ENCODE peak calls at places on chromosomes 5 and 9, in five cellular contexts. X, O, Q, V and K are unnamed samples.

GRCh38 chr5:161233553-161233952 is 313.0 kb downstream of the GABRB2 start:
- DNase-seq in O (no peak), Q (no peak), V (no peak), X (no peak), K (no peak)

GRCh38 chr9:130478152-130478551 is 33.4 kb downstream of the ASS1 start:
- DNase-seq in X (no peak), Q (no peak), V (no peak), O (no peak), K (no peak)

GRCh38 chr5:35046754-35047153 is 995 bp downstream of the AGXT2 start:
- DNase-seq in X (no peak), V (no peak), O (peak), Q (no peak), K (peak)

GRCh38 chr9:35603506-35603985 is 1.5 kb upstream of the TESK1 start:
- DNase-seq in Q (peak), O (peak), X (peak), V (no peak), K (peak)

GRCh38 chr5:165620394-165620793 is 2115.0 kb downstream of the MAT2B start:
- DNase-seq in O (no peak), Q (no peak), V (no peak), X (no peak), K (no peak)

GRCh38 chr5:172110921-172111873 is 76.8 kb downstream of the STK10 start:
- DNase-seq in X (no peak), O (peak), V (no peak), Q (peak), K (peak)

GRCh38 chr5:61069150-61069549 is 93.1 kb downstream of the SMIM15 start:
- DNase-seq in V (no peak), Q (no peak), O (no peak), X (no peak), K (no peak)

GRCh38 chr9:117825609-117826347 is 121.6 kb downstream of the TLR4 start:
- DNase-seq in X (no peak), Q (no peak), V (no peak), O (no peak), K (no peak)

GRCh38 chr9:22469928-22470544 is 23.4 kb downstream of the DMRTA1 start:
- DNase-seq in X (peak), Q (no peak), V (no peak), O (peak), K (peak)

GRCh38 chr5:67610191-67610912 is 413.8 kb upstream of the CD180 start:
- DNase-seq in Q (no peak), O (no peak), X (no peak), V (no peak), K (no peak)

GRCh38 chr5:112709416-112709815 is 28.3 kb upstream of the APC start:
- DNase-seq in Q (no peak), X (no peak), O (no peak), V (no peak), K (no peak)

GRCh38 chr5:125455041-125455440 is 708.6 kb upstream of the ZNF608 start:
- DNase-seq in Q (no peak), V (no peak), X (no peak), O (peak), K (no peak)

GRCh38 chr9:21682981-21683380 is 119.5 kb upstream of the MTAP start:
- DNase-seq in Q (no peak), X (no peak), O (peak), V (peak), K (no peak)

GRCh38 chr9:37156781-37157356 is 36.5 kb downstream of the ZCCHC7 start:
- DNase-seq in X (no peak), O (peak), Q (no peak), V (no peak), K (peak)

GRCh38 chr5:108143581-108143980 is 238.3 kb downstream of the FBXL17 start:
- DNase-seq in V (no peak), Q (no peak), X (no peak), O (peak), K (peak)

GRCh38 chr5:76715734-76716455 is at the start of gene F2R:
- DNase-seq in O (peak), Q (no peak), X (no peak), V (no peak), K (peak)

GRCh38 chr5:77073667-77074066 is 13.4 kb downstream of the ZBED3 start:
- DNase-seq in X (no peak), V (no peak), O (no peak), Q (no peak), K (peak)

GRCh38 chr5:159943331-159943730 is 27.0 kb downstream of the ADRA1B start:
- DNase-seq in V (no peak), O (no peak), Q (no peak), X (no peak), K (no peak)

GRCh38 chr5:139593716-139594319 is 32.7 kb downstream of the UBE2D2 start:
- DNase-seq in V (peak), Q (no peak), O (peak), X (no peak), K (peak)

GRCh38 chr9:127241354-127241753 is 23.2 kb upstream of the GARNL3 start:
- DNase-seq in Q (no peak), X (no peak), V (no peak), O (no peak), K (no peak)

GRCh38 chr5:41962491-41962890 is 37.4 kb downstream of the FBXO4 start:
- DNase-seq in X (no peak), Q (no peak), V (no peak), O (no peak), K (no peak)

GRCh38 chr9:5450360-5451051 is at the start of gene CD274:
- DNase-seq in Q (peak), V (peak), O (peak), X (peak), K (peak)

GRCh38 chr9:69768716-69769115 is 8.9 kb upstream of the PTAR1 start:
- DNase-seq in Q (no peak), O (peak), X (no peak), V (no peak), K (peak)

GRCh38 chr9:91177081-91177480 is 184.6 kb downstream of the AUH start:
- DNase-seq in V (no peak), Q (no peak), O (no peak), X (no peak), K (no peak)

GRCh38 chr5:41404757-41405156 is 105.6 kb downstream of the PLCXD3 start:
- DNase-seq in O (peak), Q (no peak), V (no peak), X (no peak), K (no peak)